ENCODE peak calls at places on chromosomes 3 and 15, in six cellular contexts. E is endodermal cell, O is OCI-LY7, B is adipocyte, P is body of pancreas, T is aorta. D is an unnamed sample. For H3K4me1, the result is how much of the 10 kb centered on the place peaks cover.

GRCh38 chr3:61574854-61575253 is 13.5 kb downstream of the PTPRG start:
- DNase-seq in E (no peak), O (no peak), B (peak), P (no peak), T (peak), D (no peak)

GRCh38 chr15:60580650-60581415 is 101.9 kb upstream of the ICE2 start:
- DNase-seq in E (no peak), O (peak), B (no peak), P (no peak), T (no peak), D (peak)

GRCh38 chr3:43978708-43979107 is 263.0 kb upstream of the TOPAZ1 start:
- DNase-seq in E (no peak), O (no peak), B (no peak), P (no peak), T (no peak), D (no peak)

GRCh38 chr3:126060613-126061145 is 23.2 kb downstream of the SLC41A3 start:
- DNase-seq in E (no peak), O (no peak), B (no peak), P (no peak), T (no peak), D (no peak)

GRCh38 chr3:94548581-94549316 is 485.9 kb downstream of the NSUN3 start:
- DNase-seq in E (peak), O (no peak), B (no peak), P (no peak), T (no peak), D (no peak)

GRCh38 chr3:191066669-191067068 is 132.4 kb upstream of the OSTN start:
- DNase-seq in E (no peak), O (no peak), B (peak), P (no peak), T (no peak), D (no peak)

GRCh38 chr15:99123706-99124451 is 19.0 kb downstream of the SYNM start:
- DNase-seq in E (peak), O (no peak), B (peak), P (peak), T (peak), D (no peak)

GRCh38 chr15:96316953-96317629 is 13.4 kb upstream of the NR2F2 start:
- DNase-seq in E (no peak), O (no peak), B (no peak), P (no peak), T (no peak), D (no peak)

GRCh38 chr3:182509844-182510460 is 283.4 kb upstream of the ATP11B start:
- DNase-seq in E (no peak), O (no peak), B (no peak), P (no peak), T (no peak), D (no peak)

GRCh38 chr15:55879181-55879580 is 114.2 kb downstream of the NEDD4 start:
- DNase-seq in E (no peak), O (no peak), B (no peak), P (no peak), T (no peak), D (no peak)

GRCh38 chr3:139982404-139982803 is 47.4 kb downstream of the CLSTN2 start:
- DNase-seq in E (no peak), O (no peak), B (peak), P (no peak), T (no peak), D (no peak)

GRCh38 chr3:12871404-12871983 is 30.1 kb upstream of the RPL32 start:
- DNase-seq in E (no peak), O (no peak), B (no peak), P (no peak), T (no peak), D (no peak)

GRCh38 chr3:133448478-133449122 is 48.7 kb downstream of the BFSP2 start:
- DNase-seq in E (no peak), O (peak), B (no peak), P (no peak), T (no peak), D (no peak)

GRCh38 chr15:74525328-74525727 is 15.7 kb upstream of the ARID3B start:
- DNase-seq in E (no peak), O (no peak), B (no peak), P (no peak), T (no peak), D (no peak)

GRCh38 chr15:80936288-80937078 is 53.1 kb downstream of the MESD start:
- DNase-seq in E (no peak), O (no peak), B (no peak), P (no peak), T (no peak), D (no peak)

GRCh38 chr3:133457465-133458067 is 57.7 kb downstream of the BFSP2 start:
- DNase-seq in E (no peak), O (peak), B (no peak), P (no peak), T (no peak), D (peak)

GRCh38 chr3:179156775-179157174 is 8.6 kb downstream of the PIK3CA start:
- DNase-seq in E (no peak), O (no peak), B (no peak), P (no peak), T (no peak), D (no peak)

GRCh38 chr15:93250212-93250611 is 161.2 kb upstream of the RGMA start:
- DNase-seq in E (no peak), O (no peak), B (no peak), P (no peak), T (no peak), D (no peak)

GRCh38 chr3:157099337-157100078 is 60.4 kb downstream of the CCNL1 start:
- DNase-seq in E (no peak), O (no peak), B (no peak), P (no peak), T (no peak), D (no peak)

GRCh38 chr3:186417791-186418190 is 55.8 kb upstream of the DGKG start:
- DNase-seq in E (no peak), O (no peak), B (peak), P (no peak), T (no peak), D (no peak)

GRCh38 chr15:90219421-90220141 is 14.2 kb downstream of the CIB1 start:
- DNase-seq in E (peak), O (peak), B (peak), P (peak), T (no peak), D (peak)

GRCh38 chr3:53921296-53921695 is 29.6 kb upstream of the SELENOK start:
- DNase-seq in E (no peak), O (peak), B (peak), P (no peak), T (no peak), D (no peak)

GRCh38 chr3:32934150-32934742 is 17.2 kb upstream of the CCR4 start:
- DNase-seq in E (peak), O (peak), B (peak), P (peak), T (no peak), D (peak)

GRCh38 chr3:36944012-36944640 is 728 bp downstream of the TRANK1 start:
- DNase-seq in E (peak), O (peak), B (peak), P (peak), T (peak), D (peak)

GRCh38 chr3:172065534-172065933 is 26.2 kb downstream of the FNDC3B start:
- DNase-seq in E (no peak), O (no peak), B (peak), P (no peak), T (no peak), D (no peak)

GRCh38 chr3:134065836-134066538 is 36.3 kb upstream of the SLCO2A1 start:
- DNase-seq in E (peak), O (no peak), B (no peak), P (no peak), T (no peak), D (no peak)

GRCh38 chr15:71191296-71191695 is 76.0 kb downstream of the THSD4 start:
- DNase-seq in E (no peak), O (no peak), B (no peak), P (no peak), T (no peak), D (no peak)

GRCh38 chr15:63982381-63982854 is 63.9 kb downstream of the DAPK2 start:
- DNase-seq in E (no peak), O (no peak), B (no peak), P (peak), T (no peak), D (no peak)

GRCh38 chr15:67196672-67197363 is 57.6 kb downstream of the AAGAB start:
- DNase-seq in E (no peak), O (no peak), B (no peak), P (no peak), T (no peak), D (no peak)

GRCh38 chr3:24220859-24221657 is 273.6 kb downstream of the THRB start:
- DNase-seq in E (no peak), O (no peak), B (peak), P (no peak), T (peak), D (no peak)

GRCh38 chr3:179265875-179266274 is 15.0 kb upstream of the KCNMB3 start:
- DNase-seq in E (no peak), O (peak), B (no peak), P (no peak), T (no peak), D (peak)

GRCh38 chr3:184156522-184156955 is 1.4 kb downstream of the DVL3 start:
- DNase-seq in E (no peak), O (no peak), B (peak), P (peak), T (peak), D (no peak)
- H3K4me1 ChIP-seq in E (under half), O (under half), B (under half), P (under half), T (under half), D (under half)

GRCh38 chr3:149263856-149264255 is 42.2 kb upstream of the CP start:
- DNase-seq in E (no peak), O (no peak), B (no peak), P (no peak), T (no peak), D (no peak)

GRCh38 chr3:149270180-149270579 is 48.6 kb upstream of the CP start:
- DNase-seq in E (no peak), O (no peak), B (peak), P (no peak), T (no peak), D (no peak)

GRCh38 chr3:149269687-149270086 is 48.1 kb upstream of the CP start:
- DNase-seq in E (no peak), O (no peak), B (no peak), P (no peak), T (no peak), D (no peak)

GRCh38 chr3:149267565-149267964 is 45.9 kb upstream of the CP start:
- DNase-seq in E (no peak), O (peak), B (no peak), P (no peak), T (no peak), D (no peak)

GRCh38 chr3:149266733-149267132 is 45.1 kb upstream of the CP start:
- DNase-seq in E (no peak), O (no peak), B (peak), P (no peak), T (no peak), D (no peak)
- H3K4me3 ChIP-seq in E (no peak), O (no peak), B (no peak), P (no peak), T (no peak), D (no peak)

GRCh38 chr3:193968575-193968974 is 167.4 kb upstream of the HES1 start:
- DNase-seq in E (no peak), O (no peak), B (no peak), P (no peak), T (no peak), D (no peak)

GRCh38 chr3:193971268-193971751 is 164.6 kb upstream of the HES1 start:
- DNase-seq in E (no peak), O (no peak), B (peak), P (no peak), T (no peak), D (peak)

GRCh38 chr3:193972816-193973215 is 163.1 kb upstream of the HES1 start:
- DNase-seq in E (no peak), O (no peak), B (no peak), P (no peak), T (no peak), D (no peak)

GRCh38 chr3:193974147-193974546 is 161.8 kb upstream of the HES1 start:
- DNase-seq in E (no peak), O (no peak), B (no peak), P (no peak), T (no peak), D (no peak)

DNA sequence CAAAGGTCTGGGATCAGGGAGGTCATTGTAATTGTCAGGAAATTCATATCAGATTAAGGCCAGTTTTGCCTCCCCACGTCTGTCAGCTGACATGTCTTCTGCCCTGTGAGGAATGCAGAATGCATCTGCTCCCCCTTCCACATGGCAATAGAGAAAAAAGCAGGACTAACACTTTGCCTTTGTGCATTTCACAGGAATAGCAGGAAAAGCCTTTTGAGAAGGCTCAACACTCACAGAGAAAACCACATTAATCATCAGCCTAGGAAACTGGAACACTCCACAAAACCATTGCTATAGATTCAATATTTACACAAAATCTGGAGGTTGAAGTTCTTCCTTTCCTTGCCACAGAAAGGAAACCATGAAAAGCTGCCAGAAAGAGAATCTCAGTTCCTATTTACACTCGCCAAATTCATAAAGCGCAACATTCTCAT is 165.2 kb upstream of the HES1 start:
- DNase-seq in E (no peak), O (no peak), B (no peak), P (no peak), T (no peak), D (no peak)
- H3K4me1 ChIP-seq in E (under half), O (under half), B (under half), P (under half), T (under half), D (under half)

GRCh38 chr15:31265871-31266711 is 60.5 kb upstream of the KLF13 start:
- DNase-seq in E (peak), O (peak), B (peak), P (no peak), T (peak), D (peak)
- H3K4me3 ChIP-seq in E (no peak), O (peak), B (no peak), P (no peak), T (no peak), D (peak)